ENCODE peak calls at places on chromosomes 6 and 20, in ten cellular contexts. C is ACHN; Z is mesendoderm; I is cardiac septum; O is stomach; A is A549; R is iris pigment epithelial cell; H is stimulated activated CD8-positive, alpha-beta memory T cell treated with anti-CD3 and anti-CD28 coated beads, Interleukin-12 subunit alpha, Interleukin-12 subunit beta, amount 100 ng/mL, for 4 hours; E is activated T-cell treated with anti-CD3 and anti-CD28 coated beads, Interleukin-2, amount 50 U/mL, for 72 hours; P is EL. X is an unnamed sample.

GRCh38 chr20:4730782-4731181 is 9.1 kb downstream of the PRND start:
- DNase-seq in O (no peak), C (no peak), A (no peak), Z (peak; percentile 22), P (no peak), H (no peak), E (no peak), R (peak; percentile 15), I (no peak), X (no peak)

GRCh38 chr6:132279592-132280139 is 121.6 kb downstream of the MOXD1 start:
- DNase-seq in A (peak; percentile 65), Z (peak; percentile 81), I (peak; percentile 82), P (peak; percentile 77), O (peak; percentile 73), E (peak; percentile 75), C (peak; percentile 71), H (peak; percentile 29), R (peak; percentile 65), X (peak; percentile 68)

GRCh38 chr6:82818727-82819126 is 246.9 kb downstream of the UBE3D start:
- DNase-seq in E (no peak), Z (no peak), P (peak; percentile 95), I (no peak), O (no peak), R (peak; percentile 37), A (no peak), H (no peak), C (no peak), X (no peak)

GRCh38 chr6:57432162-57432561 is 114.7 kb downstream of the PRIM2 start:
- DNase-seq in H (no peak), C (no peak), R (peak; percentile 89), A (no peak), E (no peak), I (no peak), P (peak; percentile 84), Z (no peak), O (no peak), X (no peak)

GRCh38 chr20:20457392-20458126 is 89.7 kb downstream of the INSM1 start:
- DNase-seq in R (peak; percentile 30), I (no peak), C (peak; percentile 32), A (no peak), O (no peak), H (no peak), Z (no peak), P (peak; percentile 61), E (no peak), X (no peak)

GRCh38 chr6:39558079-39558478 is 167.1 kb downstream of the KIF6 start:
- DNase-seq in C (no peak), I (no peak), H (no peak), E (no peak), Z (no peak), O (no peak), R (no peak), A (no peak), P (no peak), X (no peak)

GRCh38 chr20:46400253-46400652 is 6.2 kb downstream of the ELMO2 start:
- DNase-seq in E (no peak), P (peak; percentile 53), Z (peak; percentile 38), I (no peak), O (no peak), H (no peak), A (no peak), R (peak; percentile 84), C (no peak), X (no peak)

GRCh38 chr20:48719598-48720255 is 108.1 kb downstream of the PREX1 start:
- DNase-seq in O (no peak), A (no peak), P (no peak), H (no peak), I (no peak), E (no peak), Z (no peak), C (no peak), R (no peak), X (no peak)

GRCh38 chr6:121319112-121319553 is 15.1 kb downstream of the TBC1D32 start:
- DNase-seq in C (no peak), H (no peak), O (no peak), Z (peak; percentile 63), E (no peak), P (peak; percentile 42), A (peak; percentile 24), I (no peak), R (peak; percentile 33), X (no peak)

GRCh38 chr20:1245578-1245977 is 19.7 kb downstream of the RAD21L1 start:
- DNase-seq in I (no peak), Z (no peak), H (no peak), C (no peak), A (no peak), P (no peak), R (no peak), O (no peak), E (no peak), X (no peak)